ENCODE peak calls at places on chromosomes 2 and 18, in four cellular contexts. One of them, this sample, is unnamed.

GRCh38 chr18:38250981-38251380 is 685.4 kb upstream of the CELF4 start:
- DNase-seq in COR-L47: no peak
- DNase-seq in AG20443: no peak
- DNase-seq in stimulated activated CD4-positive, alpha-beta T cell treated with anti-CD3 and anti-CD28 coated beads, TNF-alpha, amount 100 ng/mL, for 4 hours: no peak
- DNase-seq in this sample: no peak

GRCh38 chr2:239506101-239506808 is 105.4 kb upstream of the HDAC4 start:
- DNase-seq in COR-L47: no peak
- DNase-seq in AG20443: no peak
- DNase-seq in stimulated activated CD4-positive, alpha-beta T cell treated with anti-CD3 and anti-CD28 coated beads, TNF-alpha, amount 100 ng/mL, for 4 hours: no peak
- DNase-seq in this sample: no peak

GRCh38 chr2:75277111-75277510 is 77.8 kb upstream of the TACR1 start:
- DNase-seq in COR-L47: no peak
- DNase-seq in AG20443: peak
- DNase-seq in stimulated activated CD4-positive, alpha-beta T cell treated with anti-CD3 and anti-CD28 coated beads, TNF-alpha, amount 100 ng/mL, for 4 hours: no peak
- DNase-seq in this sample: no peak

GRCh38 chr2:105369777-105370690 is 28.8 kb downstream of the FHL2 start:
- DNase-seq in COR-L47: peak
- DNase-seq in AG20443: peak
- DNase-seq in stimulated activated CD4-positive, alpha-beta T cell treated with anti-CD3 and anti-CD28 coated beads, TNF-alpha, amount 100 ng/mL, for 4 hours: peak
- DNase-seq in this sample: peak

GRCh38 chr2:109382236-109382930 is 231.4 kb downstream of the SEPTIN10 start:
- DNase-seq in COR-L47: no peak
- DNase-seq in AG20443: no peak
- DNase-seq in stimulated activated CD4-positive, alpha-beta T cell treated with anti-CD3 and anti-CD28 coated beads, TNF-alpha, amount 100 ng/mL, for 4 hours: no peak
- DNase-seq in this sample: no peak

GRCh38 chr18:63951302-63951705 is 2.2 kb downstream of the HMSD start:
- DNase-seq in COR-L47: no peak
- DNase-seq in AG20443: peak
- DNase-seq in stimulated activated CD4-positive, alpha-beta T cell treated with anti-CD3 and anti-CD28 coated beads, TNF-alpha, amount 100 ng/mL, for 4 hours: no peak
- DNase-seq in this sample: no peak

GRCh38 chr2:203706403-203706802 is at the start of gene CD28:
- DNase-seq in COR-L47: no peak
- DNase-seq in AG20443: no peak
- DNase-seq in stimulated activated CD4-positive, alpha-beta T cell treated with anti-CD3 and anti-CD28 coated beads, TNF-alpha, amount 100 ng/mL, for 4 hours: peak
- DNase-seq in this sample: no peak

GRCh38 chr2:20074001-20074648 is 22.7 kb upstream of the LAPTM4A start:
- DNase-seq in COR-L47: no peak
- DNase-seq in AG20443: no peak
- DNase-seq in stimulated activated CD4-positive, alpha-beta T cell treated with anti-CD3 and anti-CD28 coated beads, TNF-alpha, amount 100 ng/mL, for 4 hours: no peak
- DNase-seq in this sample: no peak

GRCh38 chr2:120547662-120548061 is 188.0 kb upstream of the GLI2 start:
- DNase-seq in COR-L47: no peak
- DNase-seq in AG20443: no peak
- DNase-seq in stimulated activated CD4-positive, alpha-beta T cell treated with anti-CD3 and anti-CD28 coated beads, TNF-alpha, amount 100 ng/mL, for 4 hours: no peak
- DNase-seq in this sample: no peak

GRCh38 chr2:237816531-237816930 is 18.0 kb downstream of the RBM44 start:
- DNase-seq in COR-L47: no peak
- DNase-seq in AG20443: no peak
- DNase-seq in stimulated activated CD4-positive, alpha-beta T cell treated with anti-CD3 and anti-CD28 coated beads, TNF-alpha, amount 100 ng/mL, for 4 hours: no peak
- DNase-seq in this sample: no peak